ENCODE peak calls at places on chromosomes 11 and 22, in ten cellular contexts. Z, T, W, V, N, I, S, U, P and J are unnamed samples.

GRCh38 chr11:47415949-47416472 is 7.6 kb downstream of the SLC39A13 start:
- DNase-seq in P (peak; percentile 78), Z (peak; percentile 73), W (peak; percentile 82), I (peak; percentile 75), T (peak; percentile 78), U (peak; percentile 49), N (peak; percentile 94), S (no peak), V (peak; percentile 37), J (no peak)

GRCh38 chr22:38077595-38077994 is 6.4 kb downstream of the SLC16A8 start:
- DNase-seq in I (no peak), T (no peak), V (no peak), N (peak; percentile 56), W (no peak), S (no peak), Z (no peak), P (no peak), U (no peak), J (peak; percentile 13)

GRCh38 chr11:62553839-62554361 is 7.3 kb upstream of the AHNAK start:
- DNase-seq in N (no peak), Z (no peak), V (peak; percentile 78), I (no peak), S (peak; percentile 74), T (peak; percentile 62), P (no peak), U (peak; percentile 68), W (no peak), J (no peak)

GRCh38 chr22:22565991-22566390 is 6.9 kb upstream of the PRAME start:
- DNase-seq in V (peak; percentile 4), Z (no peak), W (no peak), S (no peak), T (no peak), P (no peak), I (no peak), U (no peak), N (no peak), J (no peak)

GRCh38 chr22:47165338-47165931 is 403.0 kb downstream of the TBC1D22A start:
- DNase-seq in V (no peak), P (no peak), I (no peak), S (peak; percentile 32), T (peak; percentile 5), Z (peak; percentile 8), N (peak; percentile 58), W (peak; percentile 11), U (no peak), J (peak; percentile 41)

GRCh38 chr22:17283423-17283822 is 64.2 kb upstream of the ADA2 start:
- DNase-seq in S (no peak), I (no peak), V (no peak), Z (no peak), W (no peak), N (no peak), P (no peak), T (no peak), U (no peak), J (no peak)

GRCh38 chr22:41229730-41230398 is 10.9 kb downstream of the CHADL start:
- DNase-seq in S (no peak), I (no peak), U (no peak), N (no peak), V (no peak), W (no peak), T (no peak), Z (no peak), P (no peak), J (no peak)

GRCh38 chr11:62140302-62141110 is 16.7 kb downstream of the INCENP start:
- DNase-seq in V (no peak), S (no peak), I (no peak), T (no peak), N (no peak), W (no peak), P (peak; percentile 11), U (no peak), Z (peak; percentile 4), J (no peak)

GRCh38 chr22:49503321-49503720 is 324.4 kb downstream of the BRD1 start:
- DNase-seq in I (no peak), T (no peak), P (no peak), Z (no peak), W (no peak), U (no peak), N (no peak), S (no peak), V (no peak), J (no peak)

GRCh38 chr22:28911777-28912669 is 28.7 kb downstream of the ZNRF3 start:
- DNase-seq in P (no peak), Z (no peak), S (no peak), N (peak; percentile 68), I (no peak), V (peak; percentile 71), T (no peak), W (no peak), U (no peak), J (no peak)

GRCh38 chr11:76610371-76610770 is 60.2 kb downstream of the LRRC32 start:
- DNase-seq in Z (no peak), P (no peak), S (no peak), V (no peak), W (no peak), U (no peak), N (no peak), I (no peak), T (no peak), J (no peak)

GRCh38 chr22:37419916-37420655 is 7.2 kb downstream of the ELFN2 start:
- DNase-seq in P (no peak), Z (no peak), W (no peak), S (peak; percentile 49), U (no peak), V (no peak), I (no peak), N (no peak), T (no peak), J (no peak)

GRCh38 chr22:37330200-37331033 is 48.1 kb downstream of the CYTH4 start:
- DNase-seq in S (peak; percentile 64), V (peak; percentile 87), U (peak; percentile 96), N (no peak), P (peak; percentile 43), Z (peak; percentile 44), T (peak; percentile 22), W (no peak), I (no peak), J (peak; percentile 76)

DNA sequence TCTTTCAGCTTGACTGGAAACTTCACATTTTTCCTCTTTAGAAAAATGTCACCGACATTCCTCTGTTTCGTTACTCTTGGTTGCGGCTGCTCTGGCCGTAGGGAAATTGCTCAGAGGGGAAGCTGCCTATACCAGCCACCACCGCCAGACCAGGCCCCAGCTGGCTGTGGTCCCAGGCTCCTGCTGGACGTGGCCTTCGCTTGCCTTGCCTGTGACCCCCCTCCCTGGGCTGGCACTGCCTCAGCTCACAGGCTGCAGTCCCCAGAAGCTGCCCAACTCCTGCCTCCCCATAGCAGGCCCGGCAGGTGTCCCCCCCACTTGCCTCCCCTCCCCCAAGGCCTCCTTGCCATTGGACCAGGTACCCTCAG is 197.7 kb downstream of the MN1 start:
- DNase-seq in T (no peak), P (no peak), S (no peak), V (no peak), N (no peak), U (no peak), Z (peak; percentile 29), W (peak; percentile 44), I (no peak), J (no peak)
- TF ChIP-seq CTCF in T (no peak), P (no peak), S (no peak), V (no peak), N (no peak), U (no peak), Z (no peak), W (no peak), I (no peak), J (no peak)

DNA sequence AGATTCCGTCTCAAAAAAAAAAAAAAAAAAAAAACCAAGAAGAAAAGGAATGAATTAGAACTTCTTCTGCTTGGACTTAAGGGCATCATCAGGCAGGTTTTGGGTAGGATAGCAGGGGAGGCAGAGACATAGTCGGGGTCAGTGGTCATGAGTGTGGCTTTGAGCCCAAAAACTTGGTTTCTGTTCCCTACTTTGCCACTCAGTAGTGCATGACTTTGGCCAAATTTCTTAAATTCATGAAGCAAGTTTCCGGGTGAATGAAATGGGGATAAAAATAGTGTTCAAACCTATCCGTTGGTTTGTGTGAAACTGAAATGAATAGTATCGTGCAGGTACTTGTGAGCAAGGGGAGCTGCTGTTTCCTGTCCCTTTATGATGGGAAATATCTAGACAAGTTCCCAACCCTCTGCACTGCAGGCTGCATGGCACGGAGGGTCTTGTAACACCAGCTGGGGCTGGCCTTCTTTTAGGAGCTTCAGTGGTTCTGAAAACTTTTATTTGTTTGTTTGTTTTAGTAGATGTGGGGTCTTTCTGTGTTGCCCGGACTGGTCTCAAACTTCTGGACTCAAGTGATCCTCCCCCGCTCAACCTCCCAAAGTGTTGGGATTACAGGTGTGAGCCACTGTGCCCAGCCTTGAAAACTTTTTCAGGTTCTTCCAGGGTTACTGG is 18.4 kb downstream of the NEAT1 start:
- DNase-seq in I (no peak), T (no peak), W (peak; percentile 48), Z (no peak), V (peak; percentile 38), P (no peak), S (no peak), U (no peak), N (peak; percentile 66), J (no peak)
- H3K27ac ChIP-seq in I (peak overlapping the region; percentile 74), T (peak overlapping the region; percentile 100), W (peak overlapping the region; percentile 85), Z (no peak overlapping the region), V (peak overlapping the region; percentile 65), P (peak overlapping the region; percentile 18), S (peak overlapping the region; percentile 4), U (peak overlapping the region; percentile 7), N (peak overlapping the region; percentile 100), J (peak overlapping the region; percentile 56)

GRCh38 chr11:33474866-33475265 is 217.7 kb downstream of the HIPK3 start:
- DNase-seq in P (no peak), S (no peak), I (no peak), N (no peak), V (no peak), W (no peak), U (no peak), T (no peak), Z (no peak), J (no peak)
- TF ChIP-seq POLR2A in P (no peak), S (no peak), I (no peak), N (no peak), V (no peak), W (no peak), U (no peak), T (no peak), Z (no peak), J (no peak)

GRCh38 chr22:31289335-31289734 is 3.0 kb downstream of the PIK3IP1 start:
- DNase-seq in N (peak; percentile 67), W (no peak), P (peak; percentile 47), I (no peak), Z (no peak), U (no peak), V (no peak), T (peak; percentile 71), S (peak; percentile 81), J (no peak)

GRCh38 chr22:31291403-31291715 is 929 bp downstream of the PIK3IP1 start:
- DNase-seq in N (no peak), V (no peak), S (no peak), W (no peak), T (no peak), I (no peak), Z (no peak), P (no peak), U (no peak), J (no peak)

GRCh38 chr22:31288496-31289235 is 3.6 kb downstream of the PIK3IP1 start:
- DNase-seq in W (peak; percentile 59), I (no peak), Z (no peak), T (no peak), P (no peak), S (no peak), V (no peak), N (peak; percentile 43), U (no peak), J (peak; percentile 23)

GRCh38 chr22:31290494-31291402 is 1.5 kb downstream of the PIK3IP1 start:
- DNase-seq in P (peak; percentile 99), I (peak; percentile 92), W (peak; percentile 92), Z (peak; percentile 94), N (peak; percentile 98), U (peak; percentile 61), T (peak; percentile 98), S (peak; percentile 99), V (peak; percentile 89), J (peak; percentile 98)

GRCh38 chr22:31291716-31292644 is at the start of gene PIK3IP1:
- DNase-seq in P (peak; percentile 92), N (peak; percentile 96), Z (peak; percentile 91), S (peak; percentile 88), T (peak; percentile 95), V (peak; percentile 79), U (peak; percentile 51), W (peak; percentile 92), I (peak; percentile 91), J (peak; percentile 92)
- TF ChIP-seq CTCF in P (peak; percentile 69), N (no peak), Z (peak; percentile 70), S (peak; percentile 71), T (peak; percentile 38), V (peak; percentile 35), U (peak; percentile 31), W (peak; percentile 56), I (peak; percentile 74), J (peak; percentile 53)